ENCODE peak calls at places on chromosome 18, in five cellular contexts. O, L, C, I and U are unnamed samples.

GRCh38 chr18:31274915-31275314 is 43.0 kb upstream of the DSG1 start:
- DNase-seq in O (no peak), I (peak), L (peak), C (no peak), U (peak)

GRCh38 chr18:68699043-68699442 is 15.9 kb downstream of the TMX3 start:
- DNase-seq in C (no peak), L (no peak), O (no peak), I (no peak), U (no peak)

GRCh38 chr18:37346048-37346447 is 219.6 kb downstream of the CELF4 start:
- DNase-seq in I (no peak), C (no peak), O (peak), L (no peak), U (no peak)

GRCh38 chr18:31607384-31607783 is 15.7 kb downstream of the TTR start:
- DNase-seq in C (no peak), L (no peak), O (no peak), I (no peak), U (no peak)

GRCh38 chr18:7221424-7222155 is 9.3 kb upstream of the LRRC30 start:
- DNase-seq in L (no peak), I (no peak), O (peak), C (no peak), U (peak)

GRCh38 chr18:6557470-6558245 is 142.9 kb upstream of the L3MBTL4 start:
- DNase-seq in O (peak), L (no peak), I (peak), C (no peak), U (no peak)

GRCh38 chr18:10715791-10716190 is 190.0 kb downstream of the NAPG start:
- DNase-seq in O (no peak), I (peak), C (no peak), L (no peak), U (peak)

GRCh38 chr18:2480536-2480935 is 90.8 kb downstream of the METTL4 start:
- DNase-seq in L (no peak), C (no peak), O (no peak), I (no peak), U (no peak)

GRCh38 chr18:74331404-74331803 is 15.8 kb downstream of the C18orf63 start:
- DNase-seq in O (no peak), L (no peak), C (no peak), I (no peak), U (no peak)

GRCh38 chr18:37272841-37273240 is 292.8 kb downstream of the CELF4 start:
- DNase-seq in O (no peak), I (no peak), L (no peak), C (no peak), U (no peak)

GRCh38 chr18:28198588-28198987 is 21.7 kb upstream of the CDH2 start:
- DNase-seq in O (no peak), L (no peak), C (no peak), I (no peak), U (no peak)

GRCh38 chr18:55419939-55420664 is 167.9 kb downstream of the TCF4 start:
- DNase-seq in I (no peak), C (no peak), L (no peak), O (no peak), U (no peak)

GRCh38 chr18:46199515-46200147 is 95.4 kb downstream of the HAUS1 start:
- DNase-seq in I (no peak), C (no peak), L (no peak), O (peak), U (no peak)

GRCh38 chr18:40121001-40121400 is 1834.0 kb upstream of the PIK3C3 start:
- DNase-seq in O (no peak), L (no peak), C (no peak), I (no peak), U (no peak)

GRCh38 chr18:42131940-42132244 is 176.9 kb downstream of the PIK3C3 start:
- DNase-seq in C (no peak), I (no peak), O (no peak), L (no peak), U (no peak)

GRCh38 chr18:54822872-54823845 is 5.1 kb upstream of the RAB27B start:
- DNase-seq in I (no peak), O (no peak), C (no peak), L (no peak), U (no peak)

GRCh38 chr18:23890589-23890988 is 124.0 kb upstream of the TTC39C start:
- DNase-seq in L (no peak), O (no peak), I (no peak), C (no peak), U (no peak)

GRCh38 chr18:48137354-48138208 is 207.1 kb upstream of the SMAD2 start:
- DNase-seq in O (no peak), L (no peak), I (no peak), C (no peak), U (no peak)
- H3K4me3 ChIP-seq in O (peak), L (peak), I (peak), C (peak), U (no peak)

GRCh38 chr18:61855992-61856378 is 36.8 kb downstream of the RNF152 start:
- DNase-seq in C (no peak), I (no peak), L (no peak), O (no peak), U (no peak)
- H3K27ac ChIP-seq in C (no peak), I (no peak), L (no peak), O (no peak), U (no peak)

DNA sequence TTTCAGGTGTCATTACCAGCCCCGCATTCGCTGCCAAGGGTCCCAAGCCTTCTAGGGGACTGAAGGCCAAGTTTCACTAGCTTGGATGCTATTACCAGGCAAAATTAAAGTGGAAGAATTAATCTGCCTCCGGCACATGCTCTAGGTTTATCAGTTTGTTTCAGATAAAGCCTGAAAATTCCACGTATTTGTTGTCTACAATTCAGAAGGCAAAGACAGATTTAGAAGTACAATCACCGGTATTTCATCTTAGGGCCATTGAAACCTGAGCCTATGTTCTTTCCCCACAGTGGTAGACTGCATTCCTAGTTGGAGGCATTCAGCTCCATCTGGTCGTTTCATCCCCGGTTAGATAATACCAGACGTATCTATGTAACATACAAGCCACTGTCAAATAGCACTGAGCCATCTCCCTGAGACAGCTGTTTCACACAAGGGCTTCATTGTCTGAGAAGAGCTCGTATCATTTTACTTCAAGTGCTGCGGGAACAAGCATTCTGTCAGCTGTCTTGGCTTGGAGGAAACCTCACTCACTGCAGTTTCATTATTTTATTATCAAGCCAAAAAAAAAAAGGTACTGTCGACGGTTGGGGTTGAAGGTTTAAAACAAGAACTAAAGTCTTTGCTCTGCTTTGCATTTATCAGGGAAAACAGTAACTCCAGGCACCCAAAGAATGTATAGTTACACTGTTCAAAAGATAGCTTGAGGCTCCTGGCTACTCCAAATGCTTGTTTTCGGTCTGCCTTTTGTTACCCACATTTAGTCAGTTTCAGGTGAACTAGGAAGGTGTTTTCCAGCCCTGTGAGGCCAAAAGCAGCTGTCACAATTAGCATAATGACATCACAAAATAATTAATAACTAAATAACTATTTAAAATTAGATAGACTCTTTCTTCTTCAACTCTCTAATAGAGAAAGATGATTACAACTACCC is 76.7 kb downstream of the TGIF1 start:
- DNase-seq in L (no peak), C (no peak), O (no peak), I (no peak), U (no peak)
- H3K4me3 ChIP-seq in L (no peak), C (no peak), O (no peak), I (no peak), U (no peak)

GRCh38 chr18:13260927-13261471 is 42.4 kb downstream of the LDLRAD4 start:
- DNase-seq in L (no peak), C (no peak), I (no peak), O (no peak), U (peak)
- H3K27ac ChIP-seq in L (no peak), C (peak), I (no peak), O (peak), U (no peak)

DNA sequence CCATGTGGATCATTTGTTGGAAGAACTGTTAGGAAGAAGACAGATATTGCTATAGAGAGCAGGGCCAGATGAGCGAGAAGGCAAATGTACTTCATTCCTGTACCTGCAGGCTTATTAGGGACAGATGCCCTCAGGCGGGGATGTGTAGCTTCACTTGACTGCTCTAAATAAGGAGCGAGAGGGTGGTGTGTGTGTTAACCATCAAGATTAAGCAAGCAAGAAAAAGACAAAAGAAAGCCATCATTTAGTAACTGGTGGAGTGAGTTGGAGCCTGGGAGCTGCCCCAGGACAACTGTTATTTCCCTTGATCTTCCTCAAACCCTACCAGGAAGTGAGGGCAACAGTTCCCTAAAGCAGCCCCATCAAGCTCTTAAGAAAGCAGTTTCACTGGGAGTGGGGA is 36.5 kb downstream of the NEDD4L start:
- DNase-seq in O (no peak), C (no peak), L (no peak), I (no peak), U (no peak)
- H3K4me3 ChIP-seq in O (no peak), C (no peak), L (no peak), I (no peak), U (no peak)

DNA sequence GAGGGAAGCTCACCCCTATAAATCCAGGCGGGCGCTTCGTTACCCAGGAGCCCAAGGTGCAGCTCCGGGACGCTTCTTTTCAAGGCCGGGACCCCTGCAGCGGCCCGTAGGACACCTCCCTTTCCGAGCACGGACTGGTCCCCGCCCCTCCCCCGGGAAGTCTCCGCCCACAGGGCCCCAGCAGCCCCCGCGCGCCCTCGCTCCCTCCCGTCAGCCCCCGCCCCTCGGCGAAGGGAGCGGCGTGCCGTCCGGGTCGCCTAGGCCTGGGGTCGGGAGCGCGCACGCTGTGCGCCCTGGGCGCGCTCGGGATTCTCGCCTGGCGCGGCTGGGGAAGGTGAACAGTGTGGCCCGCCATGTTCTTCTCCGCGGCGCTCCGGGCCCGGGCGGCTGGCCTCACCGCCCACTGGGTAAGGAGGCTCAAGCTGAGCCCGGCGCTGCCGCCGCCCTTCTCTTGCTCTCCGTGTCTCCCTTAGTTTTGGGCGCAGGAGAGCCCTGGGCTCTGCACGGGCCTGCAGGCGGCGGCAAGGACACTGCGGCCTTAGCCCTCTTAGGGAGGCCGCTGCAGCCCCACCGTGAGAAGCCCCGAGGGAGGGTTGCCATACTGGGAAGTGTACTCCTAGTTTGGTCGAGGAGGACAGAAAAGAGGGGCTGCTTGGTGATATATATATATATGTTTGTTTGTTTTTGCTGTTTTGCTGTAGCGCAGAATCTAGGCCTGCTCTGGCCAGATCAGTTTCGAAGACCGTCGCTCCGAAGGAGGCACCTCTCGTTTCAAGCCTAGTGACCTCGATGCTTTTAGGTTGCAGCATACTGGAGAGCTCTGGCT is at the start of gene NDUFV2:
- DNase-seq in C (peak), I (peak), L (peak), O (peak), U (peak)
- H3K27ac ChIP-seq in C (peak), I (peak), L (peak), O (peak), U (peak)

DNA sequence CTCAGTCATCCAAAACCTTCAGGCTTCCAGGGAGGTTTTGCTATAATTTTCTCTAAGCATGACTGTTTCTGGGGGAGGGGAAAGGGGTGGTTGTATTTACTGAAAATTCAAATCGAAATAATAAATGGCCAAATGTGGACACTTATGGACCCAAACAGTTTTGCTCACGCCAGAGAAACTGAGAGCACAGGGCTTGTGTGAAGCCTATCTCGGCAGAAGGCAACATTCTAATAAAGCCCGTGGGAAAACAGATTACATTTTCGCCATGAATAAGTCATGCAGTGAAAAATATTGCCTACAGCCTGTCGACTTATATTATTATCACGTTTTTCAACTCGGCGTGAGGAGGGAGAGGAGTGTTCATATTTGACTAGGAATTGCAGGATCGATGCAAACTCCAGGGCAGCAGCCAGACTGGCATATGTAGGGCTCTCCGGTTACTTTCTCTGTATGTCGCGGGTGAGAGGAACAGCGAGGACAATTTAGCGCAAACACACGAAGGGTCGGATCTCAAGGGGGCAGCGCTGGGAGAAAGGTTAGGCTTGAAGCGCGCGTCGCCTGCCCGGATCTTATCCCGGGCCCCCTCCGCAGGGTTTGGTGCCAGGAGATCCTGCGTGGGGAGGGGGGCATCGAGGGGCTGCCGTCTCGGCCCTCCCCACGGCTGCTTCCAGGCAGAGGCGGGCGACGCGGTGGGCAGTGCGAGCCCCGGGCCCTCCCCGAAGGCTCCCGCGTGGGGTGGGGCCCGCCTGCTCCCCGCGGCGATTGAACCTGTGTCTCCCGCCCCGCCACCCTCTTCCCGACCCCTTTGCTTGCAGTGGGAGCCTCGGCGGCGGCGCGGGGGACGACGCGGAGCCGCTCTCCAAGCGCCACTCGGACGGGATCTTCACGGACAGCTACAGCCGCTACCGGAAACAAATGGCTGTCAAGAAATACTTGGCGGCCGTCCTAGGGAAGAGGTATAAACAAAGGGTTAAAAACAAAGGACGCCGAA is 4.3 kb downstream of the ADCYAP1 start:
- DNase-seq in I (peak), L (no peak), C (no peak), O (peak), U (no peak)
- H3K4me3 ChIP-seq in I (peak), L (peak), C (peak), O (peak), U (peak)

GRCh38 chr18:70205421-70206397 is at the start of gene RTTN:
- DNase-seq in C (peak), L (peak), O (peak), I (peak), U (peak)
- H3K27ac ChIP-seq in C (peak), L (peak), O (peak), I (peak), U (peak)